ENCODE peak calls at places on chromosomes 4 and X, in six cellular contexts. U, B, S, X, O and F are unnamed samples.

GRCh38 chr4:106266201-106266600 is 49.8 kb downstream of the TBCK start:
- DNase-seq in S (no peak), X (no peak), U (no peak), B (no peak), O (no peak), F (peak; percentile 59)

GRCh38 chr4:864456-865120 is 38.7 kb upstream of the CPLX1 start:
- DNase-seq in S (no peak), X (no peak), O (no peak), U (no peak), B (peak; percentile 45), F (no peak)

GRCh38 chrX:54087661-54088060 is 43.4 kb upstream of the PHF8 start:
- DNase-seq in U (no peak), X (no peak), B (no peak), O (no peak), S (no peak), F (no peak)

GRCh38 chr4:82968972-82969371 is 41.7 kb downstream of the LIN54 start:
- DNase-seq in B (no peak), O (no peak), S (no peak), U (no peak), X (no peak), F (no peak)

GRCh38 chr4:15451866-15452765 is 17.6 kb upstream of the CC2D2A start:
- DNase-seq in S (no peak), X (no peak), U (peak; percentile 89), B (no peak), O (no peak), F (peak; percentile 95)

GRCh38 chrX:3815896-3816664 is 102.6 kb upstream of the PRKX start:
- DNase-seq in U (no peak), X (peak; percentile 47), B (peak; percentile 71), O (peak; percentile 57), S (peak; percentile 70), F (peak; percentile 32)

GRCh38 chrX:124347242-124347641 is 879 bp downstream of the SH2D1A start:
- DNase-seq in U (no peak), O (no peak), X (no peak), B (no peak), S (no peak), F (no peak)

GRCh38 chr4:151626228-151626627 is 134.6 kb downstream of the GATB start:
- DNase-seq in X (no peak), O (no peak), S (no peak), U (no peak), B (no peak), F (no peak)

GRCh38 chr4:15147709-15148651 is 145.7 kb downstream of the CPEB2 start:
- DNase-seq in S (no peak), U (no peak), O (no peak), B (no peak), X (peak; percentile 26), F (no peak)

GRCh38 chr4:38663021-38663800 is 788 bp upstream of the KLF3 start:
- DNase-seq in O (peak; percentile 64), U (no peak), B (no peak), S (no peak), X (no peak), F (no peak)

GRCh38 chr4:140019619-140020367 is 134.2 kb downstream of the MAML3 start:
- DNase-seq in O (no peak), X (no peak), B (no peak), U (no peak), S (no peak), F (no peak)

GRCh38 chrX:34629572-34629971 is 27.5 kb downstream of the TMEM47 start:
- DNase-seq in U (no peak), X (no peak), O (no peak), S (no peak), B (no peak), F (no peak)

GRCh38 chrX:34632404-34632803 is 24.7 kb downstream of the TMEM47 start:
- DNase-seq in O (no peak), U (no peak), B (no peak), S (no peak), X (no peak), F (no peak)

GRCh38 chrX:34631826-34632225 is 25.3 kb downstream of the TMEM47 start:
- DNase-seq in X (no peak), S (no peak), U (no peak), O (no peak), B (no peak), F (no peak)
- H3K27ac ChIP-seq in X (no peak overlapping the region), S (no peak overlapping the region), U (no peak overlapping the region), O (no peak overlapping the region), B (no peak overlapping the region), F (no peak overlapping the region)

GRCh38 chrX:155068165-155068564 is 2.8 kb downstream of the CMC4 start:
- DNase-seq in O (no peak), S (no peak), B (no peak), X (no peak), U (no peak), F (peak; percentile 42)
- H3K27ac ChIP-seq in O (no peak overlapping the region), S (no peak overlapping the region), B (no peak overlapping the region), X (no peak overlapping the region), U (no peak overlapping the region), F (no peak overlapping the region)

GRCh38 chr4:120066182-120066524 is 495 bp downstream of the MAD2L1 start:
- DNase-seq in S (no peak), X (no peak), U (no peak), O (no peak), B (no peak), F (no peak)
- H3K27ac ChIP-seq in S (peak overlapping the region; percentile 95), X (no peak overlapping the region), U (peak overlapping the region; percentile 70), O (peak overlapping the region; percentile 94), B (peak overlapping the region; percentile 95), F (peak overlapping the region; percentile 87)

DNA sequence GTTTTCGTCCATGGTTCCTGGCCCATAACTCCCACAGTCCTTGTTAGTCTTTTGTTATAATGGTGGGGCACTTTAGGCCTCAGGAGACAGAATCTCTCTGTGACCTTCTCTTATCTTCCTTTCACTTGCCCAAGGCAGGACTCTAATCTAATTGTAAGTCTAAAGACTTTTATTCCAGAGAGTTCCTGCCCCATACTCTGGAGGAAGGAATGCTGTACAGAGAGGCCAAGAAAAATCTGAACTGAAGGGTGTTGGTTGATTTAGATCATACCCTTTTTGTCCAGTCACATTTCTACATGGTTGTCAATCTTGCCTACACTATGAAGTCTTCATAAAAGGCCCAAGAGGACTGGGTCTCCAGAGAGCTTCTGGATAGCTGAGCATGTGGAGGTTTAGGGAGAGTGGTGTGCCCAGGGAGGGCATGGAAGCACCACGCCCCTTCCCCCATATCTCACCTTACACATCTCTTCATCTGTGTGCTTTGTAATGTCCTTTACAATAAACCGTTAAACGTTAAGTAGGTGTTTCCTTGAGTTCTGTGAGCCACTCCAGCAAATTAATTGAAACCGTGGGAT is 84.5 kb downstream of the AFF1 start:
- DNase-seq in B (no peak), O (no peak), U (no peak), S (no peak), X (no peak), F (no peak)
- H3K27ac ChIP-seq in B (peak overlapping the region; percentile 98), O (no peak overlapping the region), U (no peak overlapping the region), S (peak overlapping the region; percentile 60), X (no peak overlapping the region), F (no peak overlapping the region)

DNA sequence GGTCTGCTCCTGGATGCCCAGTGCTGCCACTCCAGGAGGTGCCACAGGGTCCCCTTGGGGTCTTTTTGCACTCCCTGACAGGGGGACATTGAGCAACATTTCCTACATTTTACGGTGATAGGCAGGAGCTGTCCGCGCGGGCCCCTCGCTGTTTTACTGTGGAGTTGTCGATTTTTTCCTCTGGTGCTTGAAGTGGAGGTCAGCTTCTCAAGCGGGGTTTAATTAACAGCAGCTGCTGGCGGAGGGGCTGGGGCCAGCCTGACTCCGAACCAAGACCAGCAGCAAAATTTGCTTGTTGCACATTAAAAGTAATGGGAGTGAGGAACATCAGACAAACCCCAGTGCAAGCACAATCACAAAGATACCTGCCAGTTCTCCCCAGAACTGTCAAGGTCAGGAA is 13.2 kb upstream of the SH3TC1 start:
- DNase-seq in O (no peak), B (no peak), X (no peak), S (no peak), U (no peak), F (no peak)
- H3K27ac ChIP-seq in O (no peak overlapping the region), B (no peak overlapping the region), X (no peak overlapping the region), S (no peak overlapping the region), U (peak overlapping the region; percentile 98), F (no peak overlapping the region)

GRCh38 chr4:104486702-104487101 is 8.0 kb downstream of the CXXC4 start:
- DNase-seq in B (no peak), X (no peak), O (no peak), U (no peak), S (no peak), F (no peak)
- H3K27ac ChIP-seq in B (no peak overlapping the region), X (no peak overlapping the region), O (no peak overlapping the region), U (no peak overlapping the region), S (no peak overlapping the region), F (no peak overlapping the region)

GRCh38 chrX:10071451-10072163 is 85.2 kb upstream of the CLCN4 start:
- DNase-seq in X (no peak), B (no peak), S (no peak), O (no peak), U (no peak), F (no peak)
- H3K27ac ChIP-seq in X (no peak overlapping the region), B (no peak overlapping the region), S (no peak overlapping the region), O (no peak overlapping the region), U (no peak overlapping the region), F (no peak overlapping the region)

GRCh38 chr4:78653655-78654054 is 102.1 kb downstream of the ANXA3 start:
- DNase-seq in U (no peak), O (no peak), S (no peak), B (no peak), X (no peak), F (peak; percentile 47)

GRCh38 chr4:78654809-78655208 is 103.2 kb downstream of the ANXA3 start:
- DNase-seq in B (no peak), U (no peak), X (no peak), O (no peak), S (no peak), F (no peak)

GRCh38 chr4:78650106-78651021 is 98.8 kb downstream of the ANXA3 start:
- DNase-seq in X (no peak), O (no peak), B (no peak), U (peak; percentile 94), S (no peak), F (peak; percentile 80)

GRCh38 chr4:78651250-78651860 is 99.8 kb downstream of the ANXA3 start:
- DNase-seq in X (no peak), O (no peak), B (no peak), S (no peak), U (no peak), F (no peak)

GRCh38 chr4:78652282-78652876 is 100.8 kb downstream of the ANXA3 start:
- DNase-seq in S (no peak), U (no peak), X (no peak), B (no peak), O (no peak), F (no peak)
- H3K27ac ChIP-seq in S (no peak overlapping the region), U (no peak overlapping the region), X (no peak overlapping the region), B (no peak overlapping the region), O (no peak overlapping the region), F (no peak overlapping the region)

DNA sequence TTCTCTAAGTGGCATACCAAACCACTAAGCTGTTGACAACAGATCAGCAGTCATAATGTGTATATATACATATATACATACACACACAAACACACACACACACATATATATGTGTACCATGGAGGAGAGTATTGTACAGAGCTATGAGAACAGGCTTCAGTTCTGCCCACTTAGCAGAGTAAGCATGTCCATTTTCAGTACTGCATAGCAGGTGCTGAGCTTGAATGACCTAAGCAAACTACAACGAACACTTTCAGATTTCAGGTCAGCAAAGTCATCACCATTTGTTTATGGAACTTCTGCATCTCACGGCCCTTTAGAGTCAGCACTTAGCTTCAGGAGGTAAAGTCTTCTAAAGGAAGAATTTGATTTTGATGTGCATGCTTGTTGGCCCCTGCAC is 735.8 kb upstream of the ATOH1 start:
- DNase-seq in X (no peak), B (no peak), U (no peak), O (no peak), S (no peak), F (no peak)
- H3K27ac ChIP-seq in X (no peak overlapping the region), B (no peak overlapping the region), U (no peak overlapping the region), O (no peak overlapping the region), S (no peak overlapping the region), F (no peak overlapping the region)